ENCODE peak calls at places on chromosomes 1 and 21, in ten cellular contexts. Y, T, W, V, I, U, K, E, X and Q are unnamed samples.

GRCh38 chr1:195897072-195897471 is 711.2 kb downstream of the KCNT2 start:
- DNase-seq in K (no peak), V (no peak), X (no peak), E (no peak), T (no peak), I (no peak), W (no peak), Y (no peak), U (no peak), Q (no peak)

GRCh38 chr1:35886606-35887431 is 3.8 kb downstream of the AGO1 start:
- DNase-seq in V (no peak), Y (no peak), E (peak; percentile 69), U (no peak), I (no peak), W (no peak), K (no peak), X (no peak), T (peak; percentile 24), Q (no peak)

GRCh38 chr1:202122639-202123335 is at the start of gene GPR37L1:
- DNase-seq in K (no peak), I (no peak), E (no peak), V (peak; percentile 76), W (peak; percentile 69), Y (peak; percentile 77), U (no peak), X (no peak), T (peak; percentile 50), Q (peak; percentile 88)

GRCh38 chr21:24671901-24672300 is 935.4 kb downstream of the MRPL39 start:
- DNase-seq in I (no peak), Y (no peak), V (no peak), U (no peak), W (no peak), K (no peak), E (no peak), T (no peak), X (no peak), Q (no peak)

GRCh38 chr21:17387030-17387617 is 125.7 kb upstream of the CXADR start:
- DNase-seq in V (no peak), U (peak; percentile 53), Y (peak; percentile 54), X (no peak), W (peak; percentile 57), E (peak; percentile 56), T (peak; percentile 59), I (no peak), K (peak; percentile 52), Q (peak; percentile 28)

GRCh38 chr1:201891451-201892045 is 2.9 kb downstream of the SHISA4 start:
- DNase-seq in U (no peak), K (no peak), E (no peak), V (no peak), T (no peak), W (no peak), I (no peak), Y (no peak), X (no peak), Q (no peak)

GRCh38 chr1:209190591-209191241 is 392.8 kb upstream of the CAMK1G start:
- DNase-seq in X (no peak), I (no peak), Y (peak; percentile 59), T (no peak), V (peak; percentile 64), K (no peak), W (peak; percentile 66), U (no peak), E (peak; percentile 60), Q (peak; percentile 53)

GRCh38 chr1:177864530-177865305 is 105.1 kb downstream of the SEC16B start:
- DNase-seq in Y (no peak), X (no peak), I (no peak), W (no peak), T (no peak), U (no peak), K (no peak), E (no peak), V (no peak), Q (no peak)

GRCh38 chr1:160021376-160022074 is 10.3 kb downstream of the PIGM start:
- DNase-seq in E (no peak), Y (no peak), U (no peak), K (no peak), V (no peak), W (no peak), T (no peak), I (no peak), X (no peak), Q (no peak)

GRCh38 chr1:156727914-156728598 is at the start of gene METTL25B:
- DNase-seq in X (no peak), V (peak; percentile 91), K (peak; percentile 75), E (peak; percentile 87), W (peak; percentile 82), Y (peak; percentile 85), U (peak; percentile 78), T (peak; percentile 75), I (peak; percentile 91), Q (peak; percentile 80)

GRCh38 chr1:227316456-227316855 is 1.8 kb downstream of the CDC42BPA start:
- DNase-seq in K (no peak), X (no peak), U (no peak), T (no peak), E (no peak), Y (no peak), V (no peak), I (no peak), W (no peak), Q (no peak)

GRCh38 chr1:227317541-227318002 is 720 bp downstream of the CDC42BPA start:
- DNase-seq in V (peak; percentile 58), W (peak; percentile 36), U (peak; percentile 43), Y (no peak), T (peak; percentile 61), I (peak; percentile 69), E (peak; percentile 67), K (peak; percentile 16), X (no peak), Q (no peak)

GRCh38 chr1:227318852-227319607 is 738 bp upstream of the CDC42BPA start:
- DNase-seq in T (peak; percentile 56), K (peak; percentile 30), X (no peak), Y (peak; percentile 38), W (peak; percentile 56), U (peak; percentile 58), I (peak; percentile 76), E (peak; percentile 22), V (no peak), Q (no peak)

GRCh38 chr1:227316941-227317540 is 1.3 kb downstream of the CDC42BPA start:
- DNase-seq in X (no peak), T (peak; percentile 31), E (peak; percentile 30), V (no peak), Y (no peak), K (no peak), I (no peak), U (no peak), W (no peak), Q (no peak)

GRCh38 chr1:227318003-227318851 is at the start of gene CDC42BPA:
- DNase-seq in X (peak; percentile 7), W (peak; percentile 85), I (peak; percentile 90), K (peak; percentile 65), Y (peak; percentile 84), V (peak; percentile 80), T (peak; percentile 87), U (peak; percentile 83), E (peak; percentile 91), Q (peak; percentile 80)
- TF ChIP-seq POLR2A in X (no peak), W (peak; percentile 84), I (no peak), K (no peak), Y (no peak), V (peak; percentile 42), T (no peak), U (no peak), E (no peak), Q (peak; percentile 55)

GRCh38 chr1:44730741-44731512 is at the start of gene RNU5D-1:
- DNase-seq in X (peak; percentile 67), U (peak; percentile 97), I (peak; percentile 97), V (peak; percentile 88), E (peak; percentile 96), Y (peak; percentile 95), T (peak; percentile 98), W (peak; percentile 95), K (peak; percentile 95), Q (no peak)
- TF ChIP-seq CTCF in X (peak; percentile 93), U (peak; percentile 83), I (peak; percentile 98), V (peak; percentile 85), E (peak; percentile 82), Y (peak; percentile 85), T (peak; percentile 89), W (peak; percentile 72), K (no peak), Q (peak; percentile 83)

DNA sequence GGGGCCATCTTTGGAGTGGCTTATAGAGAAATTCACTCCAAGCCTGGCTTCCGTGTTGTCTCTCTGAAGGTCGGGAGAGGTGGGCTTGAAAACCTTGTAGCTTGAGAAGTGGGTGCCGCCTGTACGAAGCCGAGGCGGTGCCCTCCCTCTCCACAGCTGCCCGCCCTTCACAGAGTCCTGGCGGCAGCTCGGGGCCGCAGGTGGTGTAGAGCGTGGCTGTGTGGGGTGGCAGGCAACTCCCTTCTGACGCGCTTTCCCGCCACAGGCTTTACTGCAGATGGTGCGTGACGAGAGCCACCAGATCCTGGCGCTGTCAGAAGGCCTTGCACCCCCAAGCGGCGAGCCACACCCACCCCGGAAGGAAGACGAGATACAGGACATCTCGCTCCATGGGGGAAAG is 33.1 kb upstream of the DIP2A start:
- DNase-seq in I (no peak), U (no peak), E (no peak), W (no peak), Y (no peak), K (no peak), X (no peak), T (no peak), V (no peak), Q (peak; percentile 50)
- TF ChIP-seq POLR2A in I (no peak), U (no peak), E (no peak), W (no peak), Y (no peak), K (no peak), X (no peak), T (no peak), V (no peak), Q (no peak)

GRCh38 chr21:46347791-46348381 is 23.9 kb downstream of the PCNT start:
- DNase-seq in T (no peak), Y (no peak), E (no peak), U (no peak), W (peak; percentile 81), K (no peak), V (peak; percentile 71), I (no peak), X (no peak), Q (no peak)
- TF ChIP-seq CTCF in T (no peak), Y (no peak), E (no peak), U (no peak), W (no peak), K (no peak), V (peak; percentile 32), I (no peak), X (peak; percentile 22), Q (no peak)